ENCODE peak calls at places on chromosomes 3 and 15, in seven cellular contexts. D, M, P, C, K, Z and I are unnamed samples.

GRCh38 chr15:79058260-79058850 is 32.2 kb downstream of the RASGRF1 start:
- DNase-seq in D (no peak), M (no peak), P (no peak), C (no peak), K (no peak), Z (no peak), I (no peak)

GRCh38 chr15:96360581-96361308 is 30.2 kb downstream of the NR2F2 start:
- DNase-seq in D (no peak), M (no peak), P (no peak), C (no peak), K (no peak), Z (no peak), I (no peak)

GRCh38 chr3:87270908-87271727 is 5.3 kb downstream of the POU1F1 start:
- DNase-seq in D (no peak), M (no peak), P (no peak), C (no peak), K (no peak), Z (peak), I (no peak)

GRCh38 chr15:100926971-100927756 is 8.0 kb downstream of the LRRK1 start:
- DNase-seq in D (no peak), M (no peak), P (no peak), C (no peak), K (no peak), Z (no peak), I (no peak)

GRCh38 chr15:57559875-57560274 is 31.8 kb upstream of the MYZAP start:
- DNase-seq in D (peak), M (peak), P (peak), C (peak), K (peak), Z (peak), I (no peak)

GRCh38 chr3:16085884-16086608 is 88.4 kb upstream of the GALNT15 start:
- DNase-seq in D (no peak), M (no peak), P (no peak), C (no peak), K (no peak), Z (no peak), I (peak)

GRCh38 chr3:118641608-118642007 is 393.0 kb downstream of the IGSF11 start:
- DNase-seq in D (no peak), M (no peak), P (no peak), C (no peak), K (no peak), Z (no peak), I (peak)

GRCh38 chr3:37765591-37766219 is 96.0 kb upstream of the CTDSPL start:
- DNase-seq in D (no peak), M (no peak), P (no peak), C (no peak), K (no peak), Z (no peak), I (no peak)

GRCh38 chr3:64264491-64265109 is 39.3 kb upstream of the PRICKLE2 start:
- DNase-seq in D (no peak), M (no peak), P (no peak), C (no peak), K (no peak), Z (no peak), I (no peak)

GRCh38 chr3:180177255-180177654 is 140.5 kb upstream of the PEX5L start:
- DNase-seq in D (no peak), M (no peak), P (no peak), C (no peak), K (no peak), Z (no peak), I (no peak)

GRCh38 chr3:58018892-58019291 is 10.7 kb downstream of the FLNB start:
- DNase-seq in D (no peak), M (no peak), P (no peak), C (no peak), K (no peak), Z (no peak), I (no peak)

GRCh38 chr3:89114841-89115223 is 7.4 kb downstream of the EPHA3 start:
- DNase-seq in D (no peak), M (no peak), P (no peak), C (no peak), K (no peak), Z (no peak), I (no peak)

GRCh38 chr3:42701371-42702065 is 1.1 kb downstream of the HHATL start:
- DNase-seq in D (peak), M (peak), P (peak), C (peak), K (peak), Z (no peak), I (peak)

GRCh38 chr3:160796089-160796812 is 40.2 kb downstream of the PPM1L start:
- DNase-seq in D (no peak), M (no peak), P (no peak), C (no peak), K (no peak), Z (no peak), I (no peak)

GRCh38 chr3:151107177-151107576 is 21.7 kb downstream of the MED12L start:
- DNase-seq in D (no peak), M (no peak), P (no peak), C (no peak), K (no peak), Z (no peak), I (no peak)

GRCh38 chr15:94029495-94029894 is 201.9 kb upstream of the MCTP2 start:
- DNase-seq in D (no peak), M (no peak), P (no peak), C (no peak), K (no peak), Z (no peak), I (no peak)

GRCh38 chr3:177519588-177519987 is 322.3 kb upstream of the TBL1XR1 start:
- DNase-seq in D (no peak), M (no peak), P (no peak), C (no peak), K (no peak), Z (no peak), I (no peak)